ENCODE peak calls at places on chromosomes 11 and 22, in four cellular contexts. E, D, W and J are unnamed samples.

GRCh38 chr11:118434123-118434552 is 2.2 kb upstream of the KMT2A start:
- DNase-seq in E (no peak), D (peak), W (no peak), J (no peak)

GRCh38 chr11:110728476-110728875 is 16.2 kb upstream of the ARHGAP20 start:
- DNase-seq in E (no peak), D (no peak), W (no peak), J (no peak)

GRCh38 chr11:123060265-123061000 is 1.5 kb downstream of the HSPA8 start:
- DNase-seq in W (peak), E (no peak), D (no peak), J (no peak)

GRCh38 chr22:27492566-27493201 is 308.9 kb downstream of the MN1 start:
- DNase-seq in E (no peak), W (no peak), D (no peak), J (no peak)

GRCh38 chr11:2813141-2813908 is 72.2 kb downstream of the CDKN1C start:
- DNase-seq in E (no peak), W (no peak), D (peak), J (no peak)

GRCh38 chr11:111586305-111586915 is 15.8 kb upstream of the SIK2 start:
- DNase-seq in D (peak), E (no peak), W (peak), J (peak)

GRCh38 chr11:73968356-73968966 is 14.2 kb downstream of the UCP2 start:
- DNase-seq in W (no peak), E (no peak), D (no peak), J (no peak)

GRCh38 chr11:47507016-47507631 is 45.8 kb downstream of the CELF1 start:
- DNase-seq in E (peak), W (no peak), D (no peak), J (no peak)

GRCh38 chr11:92946707-92947106 is 22.7 kb upstream of the MTNR1B start:
- DNase-seq in E (no peak), W (no peak), D (no peak), J (no peak)

GRCh38 chr11:22669368-22669767 is 3.0 kb downstream of the GAS2 start:
- DNase-seq in E (no peak), W (no peak), D (no peak), J (no peak)

GRCh38 chr22:33832558-33833151 is 87.6 kb downstream of the LARGE1 start:
- DNase-seq in D (no peak), E (no peak), W (no peak), J (no peak)

GRCh38 chr11:18987454-18988231 is 48.4 kb upstream of the MRGPRX1 start:
- DNase-seq in D (no peak), W (no peak), E (no peak), J (no peak)

GRCh38 chr11:118845369-118845768 is 38.3 kb upstream of the CXCR5 start:
- DNase-seq in W (peak), E (no peak), D (no peak), J (no peak)

GRCh38 chr22:42785706-42786499 is 65.2 kb upstream of the A4GALT start:
- DNase-seq in D (no peak), W (no peak), E (no peak), J (no peak)

GRCh38 chr11:1310772-1311468 is 1.5 kb upstream of the TOLLIP start:
- DNase-seq in E (no peak), W (no peak), D (no peak), J (no peak)

GRCh38 chr22:40674274-40674673 is 5.0 kb upstream of the MCHR1 start:
- DNase-seq in W (no peak), E (no peak), D (no peak), J (no peak)

GRCh38 chr11:25758145-25758661 is 573.7 kb upstream of the ANO3 start:
- DNase-seq in W (no peak), D (no peak), E (no peak), J (no peak)

GRCh38 chr11:94131363-94132115 is 2.9 kb downstream of the PANX1 start:
- DNase-seq in E (no peak), D (no peak), W (no peak), J (no peak)

GRCh38 chr11:11170352-11171084 is 182.5 kb downstream of the CSNK2A3 start:
- DNase-seq in E (peak), D (no peak), W (no peak), J (no peak)

GRCh38 chr22:39960791-39961746 is 872 bp downstream of the TMA7B start:
- DNase-seq in E (peak), W (peak), D (no peak), J (no peak)

GRCh38 chr11:2691355-2691761 is 8.4 kb downstream of the KCNQ1OT1 start:
- DNase-seq in W (no peak), E (no peak), D (peak), J (no peak)

GRCh38 chr22:38948181-38948940 is 9.0 kb upstream of the APOBEC3A start:
- DNase-seq in W (no peak), D (no peak), E (no peak), J (no peak)

GRCh38 chr22:47060718-47061117 is 298.3 kb downstream of the TBC1D22A start:
- DNase-seq in W (no peak), D (no peak), E (no peak), J (no peak)

GRCh38 chr11:43825217-43825816 is 55.3 kb upstream of the ALKBH3 start:
- DNase-seq in W (peak), E (no peak), D (peak), J (peak)

GRCh38 chr11:118785362-118785761 is 5.6 kb downstream of the DDX6 start:
- DNase-seq in D (no peak), E (no peak), W (no peak), J (no peak)

DNA sequence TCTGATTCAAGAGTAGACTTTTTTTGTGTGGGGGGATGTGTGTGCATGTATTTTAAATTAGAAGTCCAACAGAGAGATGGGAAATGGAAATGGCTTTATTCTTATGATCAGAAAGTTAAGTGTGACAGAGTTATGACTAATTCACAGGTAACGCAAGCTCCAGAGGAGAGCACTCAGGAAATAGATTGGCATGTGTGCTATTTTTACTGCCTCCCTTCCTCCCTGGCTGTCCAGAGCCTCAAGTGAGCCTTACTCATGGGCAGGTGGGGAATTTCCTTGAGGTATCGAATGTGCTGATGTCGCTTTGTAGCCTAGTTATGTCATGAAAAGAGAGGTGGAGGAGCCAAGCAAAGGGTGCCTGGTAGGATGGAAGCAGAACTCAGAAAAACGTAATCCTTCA is 70.3 kb upstream of the BDNF start:
- DNase-seq in W (no peak), D (no peak), E (no peak), J (no peak)
- TF ChIP-seq FOXM1 in W (no peak), D (no peak), E (no peak), J (no peak)

GRCh38 chr22:20728523-20729190 is 45.3 kb upstream of the SERPIND1 start:
- DNase-seq in D (no peak), W (no peak), E (no peak), J (no peak)
- TF ChIP-seq FOXK2 in D (no peak), W (no peak), E (no peak), J (no peak)

DNA sequence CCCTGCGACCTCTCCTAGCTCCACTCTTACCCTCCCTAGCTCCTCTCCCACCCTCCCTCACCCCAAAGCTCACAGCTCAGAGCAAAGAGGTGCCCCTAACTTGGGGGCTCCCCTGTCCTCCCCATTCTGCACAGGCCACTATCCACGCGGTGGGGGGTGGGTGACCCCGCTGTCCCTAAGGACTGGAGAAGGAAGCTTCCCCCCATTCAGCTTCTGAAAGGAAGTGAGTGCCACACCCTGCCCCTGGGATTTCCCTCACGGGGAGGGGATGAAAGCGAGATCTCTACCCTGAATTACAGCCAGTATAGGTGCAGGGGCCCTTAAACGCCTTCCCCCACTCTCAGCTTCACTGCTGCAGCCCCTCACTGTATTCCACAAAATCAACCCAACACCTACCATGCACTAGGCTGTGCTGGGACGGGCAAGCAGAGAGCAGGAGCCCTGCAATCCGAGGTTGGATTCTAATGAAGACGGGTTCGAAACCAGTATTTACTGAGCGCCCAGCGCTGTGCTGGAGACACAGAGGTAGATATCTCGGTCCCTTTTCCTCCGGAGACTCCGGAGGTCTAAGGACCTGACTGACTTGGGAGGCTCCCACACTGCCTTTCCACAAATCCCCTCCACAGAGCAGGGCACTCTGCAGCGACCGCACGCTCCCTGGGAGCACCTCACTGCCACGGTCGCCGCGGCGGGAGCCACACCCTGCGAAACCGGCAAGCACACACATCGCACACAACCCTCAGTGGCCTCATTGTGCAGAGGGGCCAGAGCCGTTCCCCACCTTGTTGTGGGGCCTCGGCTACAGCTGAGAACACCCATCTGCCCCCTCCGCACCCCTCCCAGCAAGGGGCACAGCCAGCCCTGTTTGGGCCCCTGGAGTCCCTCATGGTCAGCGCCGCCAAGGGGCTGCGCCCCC is 1.8 kb downstream of the AHNAK start:
- DNase-seq in D (no peak), E (no peak), W (peak), J (peak)
- TF ChIP-seq FOXM1 in D (no peak), E (no peak), W (no peak), J (no peak)

GRCh38 chr11:72238040-72238450 is 5.9 kb downstream of the PHOX2A start:
- DNase-seq in W (peak), E (no peak), D (peak), J (peak)
- TF ChIP-seq FOXK2 in W (no peak), E (no peak), D (no peak), J (no peak)

GRCh38 chr22:37082251-37082650 is 27.3 kb downstream of the TMPRSS6 start:
- DNase-seq in W (no peak), E (no peak), D (no peak), J (no peak)
- TF ChIP-seq FOXM1 in W (no peak), E (no peak), D (no peak), J (no peak)

GRCh38 chr22:23763579-23764331 is 965 bp downstream of the C22orf15 start:
- DNase-seq in E (no peak), W (peak), D (no peak), J (no peak)
- TF ChIP-seq FOXK2 in E (no peak), W (no peak), D (no peak), J (no peak)